ENCODE peak calls at places on chromosomes 12 and 14, in six cellular contexts. One of them, this sample, is unnamed.

GRCh38 chr14:62674833-62675232 is 370.4 kb downstream of the KCNH5 start:
- DNase-seq in COR-L47: no peak
- DNase-seq in stimulated activated CD8-positive, alpha-beta memory T cell treated with anti-CD3 and anti-CD28 coated beads, Interleukin-15, amount 100 ng/mL, for 1 hour: no peak
- DNase-seq in HFFc6: no peak
- DNase-seq in Karpas-422: peak
- DNase-seq in Caki2: no peak
- DNase-seq in this sample: no peak

GRCh38 chr14:51070732-51071131 is 24.2 kb downstream of the TRIM9 start:
- DNase-seq in COR-L47: no peak
- DNase-seq in stimulated activated CD8-positive, alpha-beta memory T cell treated with anti-CD3 and anti-CD28 coated beads, Interleukin-15, amount 100 ng/mL, for 1 hour: no peak
- DNase-seq in HFFc6: no peak
- DNase-seq in Karpas-422: no peak
- DNase-seq in Caki2: no peak
- DNase-seq in this sample: no peak

GRCh38 chr14:61640158-61640833 is 55.0 kb upstream of the HIF1A start:
- DNase-seq in COR-L47: no peak
- DNase-seq in stimulated activated CD8-positive, alpha-beta memory T cell treated with anti-CD3 and anti-CD28 coated beads, Interleukin-15, amount 100 ng/mL, for 1 hour: no peak
- DNase-seq in HFFc6: no peak
- DNase-seq in Karpas-422: no peak
- DNase-seq in Caki2: no peak
- DNase-seq in this sample: no peak

GRCh38 chr12:81337891-81338290 is 260.0 kb downstream of the ACSS3 start:
- DNase-seq in COR-L47: no peak
- DNase-seq in stimulated activated CD8-positive, alpha-beta memory T cell treated with anti-CD3 and anti-CD28 coated beads, Interleukin-15, amount 100 ng/mL, for 1 hour: no peak
- DNase-seq in HFFc6: no peak
- DNase-seq in Karpas-422: no peak
- DNase-seq in Caki2: no peak
- DNase-seq in this sample: peak

GRCh38 chr14:38056270-38056669 is 151.4 kb upstream of the SSTR1 start:
- DNase-seq in COR-L47: no peak
- DNase-seq in stimulated activated CD8-positive, alpha-beta memory T cell treated with anti-CD3 and anti-CD28 coated beads, Interleukin-15, amount 100 ng/mL, for 1 hour: no peak
- DNase-seq in HFFc6: no peak
- DNase-seq in Karpas-422: peak
- DNase-seq in Caki2: no peak
- DNase-seq in this sample: no peak

GRCh38 chr12:95756362-95756761 is 34.2 kb downstream of the NTN4 start:
- DNase-seq in COR-L47: no peak
- DNase-seq in stimulated activated CD8-positive, alpha-beta memory T cell treated with anti-CD3 and anti-CD28 coated beads, Interleukin-15, amount 100 ng/mL, for 1 hour: no peak
- DNase-seq in HFFc6: no peak
- DNase-seq in Karpas-422: no peak
- DNase-seq in Caki2: no peak
- DNase-seq in this sample: no peak

GRCh38 chr12:8911606-8912268 is 2.6 kb upstream of the PHC1 start:
- DNase-seq in COR-L47: no peak
- DNase-seq in stimulated activated CD8-positive, alpha-beta memory T cell treated with anti-CD3 and anti-CD28 coated beads, Interleukin-15, amount 100 ng/mL, for 1 hour: no peak
- DNase-seq in HFFc6: no peak
- DNase-seq in Karpas-422: no peak
- DNase-seq in Caki2: no peak
- DNase-seq in this sample: no peak

GRCh38 chr14:68403191-68403781 is 389.6 kb downstream of the ZFP36L1 start:
- DNase-seq in COR-L47: no peak
- DNase-seq in stimulated activated CD8-positive, alpha-beta memory T cell treated with anti-CD3 and anti-CD28 coated beads, Interleukin-15, amount 100 ng/mL, for 1 hour: no peak
- DNase-seq in HFFc6: peak
- DNase-seq in Karpas-422: no peak
- DNase-seq in Caki2: no peak
- DNase-seq in this sample: no peak

GRCh38 chr12:77788231-77789168 is 42.2 kb upstream of the NAV3 start:
- DNase-seq in COR-L47: no peak
- DNase-seq in stimulated activated CD8-positive, alpha-beta memory T cell treated with anti-CD3 and anti-CD28 coated beads, Interleukin-15, amount 100 ng/mL, for 1 hour: no peak
- DNase-seq in HFFc6: no peak
- DNase-seq in Karpas-422: no peak
- DNase-seq in Caki2: no peak
- DNase-seq in this sample: no peak